ENCODE peak calls at places on chromosomes 13 and 19, in ten cellular contexts. R, M, I, W, J, P, D, Z, F and V are unnamed samples. For H3K4me1 and H3K27me3, the result is how much of the 10 kb centered on the place peaks cover.

GRCh38 chr13:49370390-49370789 is 73.5 kb downstream of the CAB39L start:
- DNase-seq in R (no peak), M (no peak), I (no peak), W (no peak), J (no peak), P (no peak), D (no peak), Z (no peak), F (no peak), V (no peak)

GRCh38 chr13:74305876-74306275 is 171.7 kb upstream of the KLF12 start:
- DNase-seq in R (no peak), M (no peak), I (peak), W (no peak), J (no peak), P (no peak), D (no peak), Z (no peak), F (no peak), V (no peak)

GRCh38 chr13:80342541-80343371 is 1.8 kb upstream of the SPRY2 start:
- DNase-seq in R (peak), M (peak), I (peak), W (peak), J (peak), P (peak), D (peak), Z (peak), F (peak), V (no peak)

GRCh38 chr13:107993239-107993948 is 221.9 kb downstream of the LIG4 start:
- DNase-seq in R (no peak), M (no peak), I (no peak), W (no peak), J (no peak), P (no peak), D (no peak), Z (no peak), F (no peak), V (no peak)

GRCh38 chr13:84405286-84405685 is 523.0 kb upstream of the SLITRK1 start:
- DNase-seq in R (no peak), M (no peak), I (no peak), W (no peak), J (no peak), P (no peak), D (no peak), Z (no peak), F (no peak), V (no peak)

GRCh38 chr19:1513492-1514294 is 874 bp upstream of the ADAMTSL5 start:
- DNase-seq in R (no peak), M (peak), I (peak), W (peak), J (peak), P (peak), D (peak), Z (peak), F (peak), V (peak)

GRCh38 chr13:47039106-47039505 is 142.3 kb upstream of the HTR2A start:
- DNase-seq in R (no peak), M (no peak), I (no peak), W (no peak), J (no peak), P (no peak), D (no peak), Z (no peak), F (no peak), V (no peak)

GRCh38 chr13:29892149-29892548 is 41.7 kb upstream of the UBL3 start:
- DNase-seq in R (no peak), M (no peak), I (peak), W (no peak), J (no peak), P (no peak), D (no peak), Z (no peak), F (no peak), V (no peak)

DNA sequence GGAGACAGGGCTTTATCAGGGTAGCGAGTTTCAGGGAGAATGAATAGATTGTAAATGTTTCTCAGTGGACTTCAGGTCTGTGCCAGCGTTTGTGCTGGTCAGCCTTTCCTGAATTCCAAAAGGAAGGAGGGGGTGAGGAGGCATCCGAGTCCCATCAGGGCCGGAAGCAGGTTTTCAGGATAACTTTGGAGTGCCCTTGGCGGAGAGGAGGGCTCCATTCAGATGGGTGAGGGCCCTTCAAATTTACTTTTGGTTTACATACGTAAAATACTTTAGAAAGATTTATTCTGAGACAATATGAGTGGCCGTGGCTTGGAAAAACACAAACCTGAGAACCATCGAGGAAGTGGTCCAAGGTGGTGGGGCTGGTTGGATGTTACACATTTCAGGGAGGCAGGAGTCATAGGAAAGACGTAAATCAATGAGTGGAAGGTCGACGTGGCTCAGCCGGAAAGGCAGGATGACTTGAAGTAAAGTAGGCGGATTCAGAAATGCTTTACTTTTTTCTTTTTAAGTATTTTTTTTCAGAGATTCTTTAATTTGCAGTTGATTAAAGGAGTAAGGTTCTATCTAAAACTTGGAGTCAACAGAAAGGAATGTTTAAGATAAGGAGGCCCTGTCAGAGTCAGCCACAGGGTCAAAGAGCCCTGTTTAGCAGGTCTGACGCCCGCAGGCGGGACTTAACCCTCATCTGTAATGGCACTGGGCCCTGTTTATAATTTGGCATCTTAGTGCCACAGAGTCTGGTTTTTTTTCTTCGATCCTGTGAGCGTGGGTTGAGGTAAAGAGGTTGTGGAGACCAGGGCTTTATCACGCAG is 32.8 kb downstream of the ATP11A start:
- DNase-seq in R (no peak), M (peak), I (peak), W (no peak), J (peak), P (no peak), D (peak), Z (peak), F (peak), V (no peak)
- H3K4me1 ChIP-seq in R (under half), M (under half), I (half or more), W (under half), J (half or more), P (under half), D (half or more), Z (half or more), F (under half), V (under half)

GRCh38 chr19:50318438-50318837 is 10.7 kb downstream of the KCNC3 start:
- DNase-seq in R (no peak), M (no peak), I (no peak), W (no peak), J (no peak), P (no peak), D (no peak), Z (no peak), F (no peak), V (no peak)
- H3K27me3 ChIP-seq in R (under half), M (under half), I (under half), W (under half), J (under half), P (under half), D (under half), Z (under half), F (under half), V (under half)

DNA sequence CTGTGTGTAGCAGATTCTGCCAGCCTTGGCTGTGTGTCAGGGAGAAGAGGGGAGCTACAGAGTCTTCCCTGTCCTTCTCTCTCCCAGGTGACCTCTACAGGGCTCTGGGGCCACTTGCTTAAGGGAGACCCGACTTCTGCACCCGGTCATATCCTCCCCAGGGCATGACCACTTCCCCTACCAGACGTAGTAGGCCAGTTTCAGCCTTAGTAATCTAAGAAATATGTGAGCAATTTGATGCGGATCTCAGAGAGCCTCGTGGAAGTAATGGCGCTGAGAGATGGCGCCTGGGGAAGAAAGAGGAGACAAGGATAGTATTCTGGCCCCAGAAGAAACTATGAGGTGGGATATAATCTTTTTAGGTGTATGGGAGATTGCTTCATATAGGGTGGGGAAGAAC is 41.9 kb downstream of the NFIX start:
- DNase-seq in R (no peak), M (peak), I (no peak), W (no peak), J (no peak), P (no peak), D (no peak), Z (no peak), F (no peak), V (peak)
- H3K4me1 ChIP-seq in R (half or more), M (half or more), I (under half), W (under half), J (half or more), P (under half), D (half or more), Z (under half), F (half or more), V (under half)

GRCh38 chr13:20142927-20143480 is 17.8 kb downstream of the GJA3 start:
- DNase-seq in R (no peak), M (no peak), I (no peak), W (no peak), J (no peak), P (no peak), D (no peak), Z (no peak), F (no peak), V (no peak)

GRCh38 chr13:20148501-20149183 is 12.2 kb downstream of the GJA3 start:
- DNase-seq in R (no peak), M (no peak), I (no peak), W (no peak), J (no peak), P (no peak), D (no peak), Z (no peak), F (no peak), V (no peak)

GRCh38 chr13:20146381-20146780 is 14.5 kb downstream of the GJA3 start:
- DNase-seq in R (no peak), M (no peak), I (no peak), W (no peak), J (no peak), P (no peak), D (no peak), Z (no peak), F (no peak), V (no peak)

GRCh38 chr13:20144141-20144850 is 16.6 kb downstream of the GJA3 start:
- DNase-seq in R (no peak), M (no peak), I (no peak), W (no peak), J (no peak), P (no peak), D (no peak), Z (no peak), F (no peak), V (no peak)

DNA sequence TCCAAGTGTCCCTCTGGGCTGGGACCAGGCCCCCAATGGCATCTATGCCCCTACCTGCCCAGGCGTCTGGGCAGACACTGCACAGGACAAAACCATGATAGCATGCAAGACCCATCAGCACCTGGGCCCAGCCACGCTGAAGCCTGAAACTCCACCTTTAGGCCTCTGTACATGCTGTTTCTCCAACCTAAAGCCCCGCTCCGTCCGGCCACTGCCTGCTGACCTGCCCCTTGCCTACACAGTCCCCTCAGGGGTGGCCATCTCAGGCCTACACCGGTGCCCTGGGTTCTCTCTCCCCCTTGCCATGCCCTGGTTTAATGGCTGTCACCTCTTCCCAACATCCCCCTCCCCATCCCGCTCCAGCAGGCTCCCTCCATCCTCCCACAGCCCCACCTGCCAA is 15.3 kb downstream of the GJA3 start:
- DNase-seq in R (no peak), M (no peak), I (no peak), W (no peak), J (no peak), P (no peak), D (no peak), Z (no peak), F (no peak), V (no peak)
- H3K27me3 ChIP-seq in R (under half), M (under half), I (under half), W (under half), J (half or more), P (under half), D (under half), Z (under half), F (under half), V (under half)

GRCh38 chr19:33802001-33802400 is 5.3 kb downstream of the KCTD15 start:
- DNase-seq in R (no peak), M (no peak), I (no peak), W (no peak), J (no peak), P (no peak), D (no peak), Z (no peak), F (no peak), V (no peak)
- H3K4me1 ChIP-seq in R (half or more), M (under half), I (under half), W (under half), J (under half), P (under half), D (under half), Z (under half), F (under half), V (under half)

GRCh38 chr19:17874423-17875135 is 2.8 kb downstream of the SLC5A5 start:
- DNase-seq in R (no peak), M (peak), I (no peak), W (no peak), J (no peak), P (no peak), D (no peak), Z (no peak), F (no peak), V (no peak)
- H3K27me3 ChIP-seq in R (half or more), M (under half), I (under half), W (under half), J (half or more), P (under half), D (under half), Z (under half), F (under half), V (under half)

DNA sequence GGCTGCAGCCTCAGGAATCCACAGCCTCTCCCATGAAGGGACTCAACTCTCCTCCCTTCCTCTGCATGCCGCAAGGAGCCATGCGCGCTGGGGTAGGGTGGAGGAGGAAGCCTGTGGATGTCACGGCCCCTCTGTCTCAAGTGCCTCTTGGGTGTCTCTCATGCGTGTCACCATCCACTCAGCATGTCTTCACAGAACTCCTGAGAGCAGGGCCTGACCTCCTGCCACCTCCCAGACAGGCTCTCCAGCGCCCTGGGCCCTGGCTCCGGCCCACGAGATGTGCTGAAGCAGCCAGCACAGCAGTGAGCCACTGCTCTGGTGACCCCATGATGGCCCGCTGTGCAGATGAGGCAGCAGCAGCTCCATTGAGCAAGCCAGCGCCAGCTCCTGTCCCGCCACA is 25.9 kb upstream of the SPACA7 start:
- DNase-seq in R (no peak), M (no peak), I (no peak), W (no peak), J (no peak), P (no peak), D (no peak), Z (peak), F (no peak), V (no peak)
- H3K4me1 ChIP-seq in R (under half), M (under half), I (under half), W (under half), J (under half), P (under half), D (under half), Z (under half), F (under half), V (under half)

GRCh38 chr19:29702161-29702957 is 12.7 kb downstream of the C19orf12 start:
- DNase-seq in R (no peak), M (no peak), I (no peak), W (no peak), J (no peak), P (no peak), D (no peak), Z (no peak), F (no peak), V (no peak)
- H3K27me3 ChIP-seq in R (under half), M (under half), I (under half), W (under half), J (under half), P (under half), D (under half), Z (under half), F (under half), V (under half)

DNA sequence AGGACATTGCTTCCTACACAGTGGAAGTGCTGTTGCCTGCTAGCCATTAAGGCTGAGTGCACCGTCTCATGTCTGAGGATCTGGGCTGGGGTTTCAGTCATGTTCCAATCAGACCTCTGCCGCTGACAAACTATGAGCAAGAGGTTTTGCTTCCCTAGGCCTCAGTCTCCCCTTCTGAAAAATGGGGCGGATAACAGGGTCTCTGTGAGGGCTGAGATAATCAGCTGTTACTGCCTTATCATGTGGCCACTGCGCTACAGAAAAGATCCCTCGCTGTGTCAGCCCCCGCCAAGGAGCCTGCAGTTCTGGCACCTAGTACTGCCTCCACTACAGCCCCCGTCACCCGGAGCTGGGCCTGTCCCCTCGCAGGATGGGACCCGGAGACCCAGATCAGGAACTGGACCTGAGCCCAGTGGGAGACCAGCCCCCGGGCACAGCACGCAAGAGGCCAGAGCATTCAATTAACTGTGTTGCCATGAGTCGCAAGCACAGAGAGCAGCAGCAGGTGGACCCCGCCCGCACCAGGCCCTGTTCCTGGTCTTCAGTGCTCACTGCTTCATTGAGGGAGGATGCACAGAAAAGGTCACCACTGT is 3.0 kb upstream of the PNKP start:
- DNase-seq in R (peak), M (peak), I (no peak), W (no peak), J (peak), P (no peak), D (no peak), Z (no peak), F (peak), V (no peak)
- H3K4me1 ChIP-seq in R (half or more), M (under half), I (under half), W (half or more), J (under half), P (under half), D (under half), Z (under half), F (under half), V (half or more)

DNA sequence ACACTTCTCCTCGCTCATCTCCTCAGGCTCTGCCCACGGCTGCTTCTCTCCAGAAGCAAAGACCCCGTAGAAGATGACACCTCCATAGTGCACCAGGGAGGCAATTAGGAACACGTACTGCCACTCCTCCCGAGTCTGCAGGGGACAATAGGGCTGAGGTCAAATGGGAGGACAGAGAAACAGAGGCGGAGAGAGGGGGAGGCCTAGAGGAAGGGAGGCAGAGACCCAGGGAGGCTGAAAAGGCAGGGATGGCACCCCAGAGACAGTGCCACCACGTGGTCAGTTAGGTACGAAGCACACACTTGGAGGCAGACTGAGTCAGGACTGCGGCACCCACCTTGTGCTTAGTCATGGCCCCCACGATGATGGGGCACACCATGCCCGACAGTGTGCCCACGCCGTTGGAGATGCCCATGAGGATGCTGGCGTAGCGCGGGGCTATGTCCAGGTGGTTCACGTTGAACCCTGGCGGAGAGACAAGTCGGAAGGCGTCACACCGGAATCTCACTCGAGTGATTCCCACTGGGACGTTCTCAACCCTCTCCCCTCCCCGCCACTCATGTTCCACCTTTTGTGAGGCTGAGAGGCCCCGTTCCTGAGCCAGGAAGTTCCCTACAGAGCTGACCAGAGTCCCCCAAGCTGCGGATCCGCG is 5.6 kb downstream of the GFY start:
- DNase-seq in R (no peak), M (no peak), I (no peak), W (peak), J (no peak), P (no peak), D (no peak), Z (no peak), F (no peak), V (peak)
- H3K27me3 ChIP-seq in R (half or more), M (under half), I (half or more), W (under half), J (half or more), P (half or more), D (half or more), Z (half or more), F (under half), V (under half)